ENCODE peak calls at places on chromosomes 1 and 21, in seven cellular contexts. I is GM23338, E is hepatocyte, T is endothelial cell of umbilical vein, W is PC-3, L is PC-9, X is HepG2. R is an unnamed sample.

GRCh38 chr1:95992013-95992412 is 729.6 kb upstream of the PTBP2 start:
- DNase-seq in L (no peak), T (no peak), I (no peak), E (no peak), X (no peak), W (no peak), R (no peak)

GRCh38 chr1:204476563-204476962 is 18.0 kb downstream of the PIK3C2B start:
- DNase-seq in I (no peak), T (no peak), E (no peak), L (no peak), W (no peak), X (no peak), R (no peak)

GRCh38 chr1:177174921-177175634 is 4.3 kb downstream of the BRINP2 start:
- DNase-seq in L (no peak), T (no peak), E (no peak), I (no peak), X (no peak), W (no peak), R (no peak)

GRCh38 chr1:115973154-115973553 is 3.2 kb upstream of the SLC22A15 start:
- DNase-seq in L (no peak), T (no peak), X (no peak), E (no peak), W (no peak), I (no peak), R (no peak)

GRCh38 chr1:168145184-168146159 is 8.7 kb upstream of the GPR161 start:
- DNase-seq in T (peak; percentile 83), L (peak; percentile 58), W (peak; percentile 95), I (peak; percentile 96), E (peak; percentile 92), X (peak; percentile 75), R (peak; percentile 94)

GRCh38 chr1:57327331-57327730 is 96.5 kb downstream of the DAB1 start:
- DNase-seq in I (no peak), L (no peak), E (no peak), T (no peak), X (no peak), W (no peak), R (no peak)

GRCh38 chr21:34928637-34929036 is 120.5 kb downstream of the RUNX1 start:
- DNase-seq in X (no peak), W (no peak), L (no peak), T (no peak), I (no peak), E (no peak), R (no peak)

GRCh38 chr1:30197959-30198760 is 525.2 kb downstream of the MATN1 start:
- DNase-seq in E (no peak), L (no peak), X (no peak), W (no peak), I (no peak), T (no peak), R (peak; percentile 27)

GRCh38 chr1:89489037-89489729 is 35.4 kb upstream of the LRRC8B start:
- DNase-seq in W (peak; percentile 45), X (no peak), T (no peak), L (no peak), I (no peak), E (no peak), R (no peak)

DNA sequence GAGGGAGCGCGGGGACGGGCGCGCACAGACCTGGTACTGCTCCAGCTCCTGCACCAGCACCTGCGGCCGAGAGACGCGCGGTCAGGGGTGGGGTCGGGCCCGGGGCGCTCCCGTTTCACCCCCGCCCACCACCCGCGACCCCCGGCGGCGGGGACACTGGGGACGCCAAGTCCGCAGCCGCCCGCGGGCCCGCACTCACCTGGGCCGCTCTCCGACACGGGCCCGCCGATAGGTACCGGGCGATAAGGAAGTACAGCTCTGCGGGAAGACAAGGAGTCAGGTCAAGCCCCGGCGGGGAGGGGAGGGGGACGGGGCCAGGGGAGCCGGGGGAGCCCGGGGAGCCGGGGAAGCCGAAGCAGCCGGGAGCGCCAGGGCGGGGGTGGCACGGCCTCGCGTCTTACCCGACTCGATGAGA is 383 bp downstream of the BRWD1 start:
- DNase-seq in E (no peak), I (peak; percentile 34), W (no peak), X (no peak), L (no peak), T (no peak), R (peak; percentile 67)
- H2AFZ ChIP-seq in E (peak overlapping the region; percentile 86), I (no peak overlapping the region), W (peak overlapping the region; percentile 89), X (no peak overlapping the region), L (no peak overlapping the region), T (peak overlapping the region; percentile 49), R (no peak overlapping the region)

DNA sequence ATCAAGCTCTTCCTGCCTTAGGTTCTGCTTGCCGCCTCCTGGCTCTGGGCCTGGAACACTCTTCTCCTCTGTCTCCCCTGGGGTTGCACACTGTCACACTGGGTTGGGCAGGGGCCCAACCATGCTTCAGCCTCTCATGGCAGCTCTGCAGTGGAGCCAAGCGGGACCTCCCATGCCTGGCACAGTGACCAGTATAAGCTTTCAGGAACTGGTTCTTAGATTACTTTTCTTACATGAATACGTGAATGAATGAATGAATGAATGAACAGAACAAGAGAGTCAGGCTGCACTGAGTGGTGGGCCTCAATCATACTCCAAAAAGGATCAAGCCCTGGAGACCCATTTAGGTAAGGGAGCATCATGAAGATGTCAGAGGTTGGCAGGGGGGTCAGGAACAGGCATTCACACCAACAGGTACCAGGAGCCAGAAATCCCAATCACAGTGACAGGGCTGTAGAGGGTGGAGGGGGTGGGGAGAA is 30.8 kb upstream of the TMEM125 start:
- DNase-seq in E (no peak), X (no peak), L (no peak), T (no peak), I (no peak), W (no peak), R (peak; percentile 70)
- H2AFZ ChIP-seq in E (no peak overlapping the region), X (no peak overlapping the region), L (no peak overlapping the region), T (no peak overlapping the region), I (no peak overlapping the region), W (no peak overlapping the region), R (peak overlapping the region; percentile 46)

DNA sequence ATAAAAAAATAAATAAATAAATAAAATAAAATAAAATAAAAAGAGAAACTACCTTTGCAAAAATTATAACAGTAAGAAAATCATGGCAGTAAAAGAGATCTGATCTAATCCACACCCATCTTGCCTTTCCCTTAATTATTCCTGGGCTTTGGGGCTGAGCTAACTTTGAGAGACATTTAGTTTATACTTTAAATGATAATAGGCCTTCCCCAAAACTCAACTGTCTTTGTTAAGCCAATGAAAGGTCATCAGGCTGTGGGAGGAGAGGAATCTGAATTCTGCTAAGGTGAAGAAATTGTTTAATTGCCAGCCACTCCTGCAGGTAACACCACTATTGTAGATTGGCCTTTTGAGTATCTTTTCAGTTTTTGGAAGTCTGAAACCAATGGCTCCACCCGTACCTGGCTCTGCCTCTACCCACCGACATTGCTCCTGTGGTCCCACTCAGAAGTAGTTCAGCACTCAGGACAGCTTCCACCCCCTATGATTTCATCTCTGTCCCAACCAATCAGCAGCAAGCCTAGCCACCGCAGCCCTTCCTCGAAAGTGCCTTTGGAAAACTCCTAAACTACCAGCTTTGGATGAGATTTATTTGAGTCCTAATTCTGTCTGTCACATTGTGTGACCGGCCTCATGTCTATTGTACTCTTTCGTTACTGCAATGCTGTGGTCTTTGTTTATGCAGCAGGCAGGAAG is 23.0 kb upstream of the PNRC2 start:
- DNase-seq in X (no peak), I (peak; percentile 80), T (no peak), L (no peak), W (no peak), E (no peak), R (no peak)
- H2AFZ ChIP-seq in X (no peak overlapping the region), I (peak overlapping the region; percentile 2), T (no peak overlapping the region), L (no peak overlapping the region), W (no peak overlapping the region), E (no peak overlapping the region), R (no peak overlapping the region)

DNA sequence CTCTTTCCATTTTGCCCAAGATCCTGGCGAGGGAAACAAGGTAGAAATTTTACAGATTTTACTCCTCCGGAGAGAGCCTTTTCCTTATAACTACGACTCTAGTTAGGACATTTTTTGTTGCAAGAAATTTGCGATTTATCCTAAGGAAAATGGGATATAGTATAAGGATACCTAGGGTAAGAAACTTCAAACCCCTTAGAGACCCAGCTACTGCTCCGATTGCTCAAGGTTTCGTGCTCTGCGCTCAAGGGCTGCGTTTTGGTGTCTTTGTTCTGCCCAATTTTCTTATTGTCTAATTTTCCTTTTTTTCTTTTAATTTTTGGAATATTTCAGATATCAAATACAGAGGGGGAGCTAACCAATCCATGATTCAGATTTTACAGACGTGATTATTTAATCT is 1.5 kb downstream of the TTC3 start:
- DNase-seq in I (no peak), L (no peak), W (no peak), T (no peak), X (no peak), E (no peak), R (peak; percentile 51)
- H2AFZ ChIP-seq in I (peak overlapping the region; percentile 87), L (peak overlapping the region; percentile 93), W (peak overlapping the region; percentile 71), T (no peak overlapping the region), X (no peak overlapping the region), E (peak overlapping the region; percentile 60), R (no peak overlapping the region)

GRCh38 chr1:22428672-22429071 is 23.0 kb upstream of the ZBTB40 start:
- DNase-seq in T (peak; percentile 84), W (peak; percentile 70), E (peak; percentile 64), X (peak; percentile 75), L (peak; percentile 72), I (peak; percentile 86), R (peak; percentile 81)
- H2AFZ ChIP-seq in T (peak overlapping the region; percentile 70), W (peak overlapping the region; percentile 94), E (peak overlapping the region; percentile 83), X (peak overlapping the region; percentile 74), L (peak overlapping the region; percentile 99), I (no peak overlapping the region), R (peak overlapping the region; percentile 52)

GRCh38 chr1:7406641-7407546 is 364.2 kb upstream of the VAMP3 start:
- DNase-seq in X (no peak), I (no peak), T (no peak), E (no peak), W (no peak), L (no peak), R (peak; percentile 43)
- H2AFZ ChIP-seq in X (no peak overlapping the region), I (no peak overlapping the region), T (no peak overlapping the region), E (no peak overlapping the region), W (no peak overlapping the region), L (no peak overlapping the region), R (no peak overlapping the region)